ENCODE peak calls at places on chromosomes 5 and 9, in eight cellular contexts. X is naive thymus-derived CD4-positive, alpha-beta T cell; V is aorta; F is IMR-90; A is adrenal gland; U is endodermal cell; W is SK-N-SH; J is MM.1S. K is an unnamed sample. For H3K4me1, the result is how much of the 10 kb centered on the place peaks cover.

GRCh38 chr5:56574778-56575177 is 240.6 kb upstream of the MAP3K1 start:
- DNase-seq in X (no peak), V (no peak), F (peak), A (no peak), U (no peak), W (no peak), J (no peak), K (no peak)

GRCh38 chr9:125747765-125748510 is 765 bp downstream of the PBX3 start:
- DNase-seq in X (peak), V (peak), F (no peak), A (peak), U (peak), W (peak), J (peak), K (peak)

GRCh38 chr5:127442085-127442484 is 75.4 kb upstream of the PRRC1 start:
- DNase-seq in X (no peak), V (no peak), F (peak), A (no peak), U (no peak), W (peak), J (peak), K (no peak)

GRCh38 chr5:181203842-181204560 is 995 bp downstream of the TRIM7 start:
- DNase-seq in X (no peak), V (peak), F (no peak), A (no peak), U (peak), W (peak), J (no peak), K (no peak)

GRCh38 chr5:5257761-5258160 is 117.6 kb downstream of the ADAMTS16 start:
- DNase-seq in X (no peak), V (no peak), F (no peak), A (no peak), U (no peak), W (no peak), J (no peak), K (no peak)

GRCh38 chr5:10663531-10664183 is 97.4 kb downstream of the DAP start:
- DNase-seq in X (no peak), V (no peak), F (peak), A (no peak), U (no peak), W (peak), J (no peak), K (no peak)

GRCh38 chr5:38672059-38672791 is 115.8 kb upstream of the LIFR start:
- DNase-seq in X (no peak), V (no peak), F (peak), A (no peak), U (peak), W (no peak), J (no peak), K (no peak)

GRCh38 chr5:98314262-98314661 is 459.2 kb upstream of the RGMB start:
- DNase-seq in X (no peak), V (no peak), F (peak), A (no peak), U (no peak), W (no peak), J (no peak), K (no peak)

GRCh38 chr5:145681686-145682085 is 153.5 kb downstream of the PRELID2 start:
- DNase-seq in X (no peak), V (no peak), F (peak), A (peak), U (peak), W (peak), J (peak), K (no peak)

GRCh38 chr5:56159521-56159947 is 73.6 kb downstream of the ANKRD55 start:
- DNase-seq in X (no peak), V (no peak), F (no peak), A (no peak), U (no peak), W (no peak), J (no peak), K (no peak)

GRCh38 chr5:138336952-138337684 is 948 bp upstream of the FAM53C start:
- DNase-seq in X (no peak), V (peak), F (peak), A (peak), U (no peak), W (peak), J (no peak), K (no peak)

GRCh38 chr5:103953601-103954382 is 391.2 kb upstream of the NUDT12 start:
- DNase-seq in X (no peak), V (no peak), F (no peak), A (no peak), U (no peak), W (no peak), J (no peak), K (no peak)

GRCh38 chr9:122816163-122816867 is 12.1 kb downstream of the PDCL start:
- DNase-seq in X (peak), V (no peak), F (no peak), A (peak), U (no peak), W (no peak), J (no peak), K (peak)

GRCh38 chr5:74575741-74576538 is 64.6 kb downstream of the ENC1 start:
- DNase-seq in X (no peak), V (no peak), F (peak), A (no peak), U (no peak), W (no peak), J (no peak), K (peak)

GRCh38 chr9:33923998-33924701 is 107.2 kb downstream of the UBE2R2 start:
- DNase-seq in X (no peak), V (peak), F (no peak), A (no peak), U (peak), W (no peak), J (no peak), K (no peak)

GRCh38 chr9:116152941-116153764 is 438 bp upstream of the PAPPA start:
- DNase-seq in X (no peak), V (no peak), F (peak), A (no peak), U (peak), W (peak), J (no peak), K (no peak)

GRCh38 chr5:129135633-129136032 is 41.1 kb downstream of the ISOC1 start:
- DNase-seq in X (peak), V (no peak), F (no peak), A (no peak), U (peak), W (no peak), J (peak), K (peak)

DNA sequence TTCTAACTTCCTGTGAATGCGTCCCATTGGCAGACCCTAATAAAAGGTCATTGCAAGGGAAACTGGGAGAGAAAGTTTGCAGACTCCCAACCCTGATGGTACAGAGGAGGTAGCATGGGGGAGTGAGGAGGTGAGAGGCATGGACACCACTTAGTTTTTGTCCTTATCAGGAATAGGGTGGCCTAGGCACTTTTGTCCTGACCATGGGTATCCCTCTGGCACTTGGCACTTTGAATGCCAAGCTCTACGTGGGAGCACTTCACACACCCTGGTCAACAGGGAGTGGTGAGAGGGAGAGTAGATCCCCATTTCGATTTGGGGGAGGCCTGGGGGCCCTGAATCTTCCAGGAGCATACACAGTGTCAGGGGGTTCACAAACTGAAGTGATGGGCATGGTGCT is 75.6 kb upstream of the SH3PXD2B start:
- DNase-seq in X (no peak), V (no peak), F (no peak), A (no peak), U (no peak), W (no peak), J (no peak), K (no peak)
- H3K4me1 ChIP-seq in X (under half), V (under half), F (under half), A (under half), U (under half), W (under half), J (under half), K (under half)

DNA sequence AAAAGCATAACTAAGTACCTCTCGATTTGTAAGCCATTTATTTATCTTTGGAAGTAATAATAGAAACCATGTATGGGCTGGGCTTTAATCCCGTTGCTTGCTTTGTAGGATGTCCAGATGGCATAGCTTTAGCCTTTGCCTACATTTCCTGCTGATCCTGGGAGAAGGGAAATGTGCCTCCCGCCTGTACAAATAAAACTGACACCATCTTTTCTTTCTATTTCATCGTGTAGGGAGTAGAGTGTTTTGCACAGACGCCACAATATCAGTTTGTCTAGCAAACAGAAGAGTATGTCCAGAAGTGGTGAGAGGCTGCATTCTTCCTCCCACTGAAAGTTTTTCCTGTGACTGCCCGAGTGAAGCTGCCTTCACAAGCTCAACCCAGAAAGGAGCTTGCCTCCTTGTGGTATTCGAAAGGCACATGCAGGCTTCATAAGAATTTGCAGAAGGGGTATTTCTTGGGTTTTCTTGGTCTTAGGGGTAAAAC is 24.7 kb upstream of the TJP2 start:
- DNase-seq in X (no peak), V (no peak), F (peak), A (no peak), U (peak), W (no peak), J (no peak), K (no peak)
- H3K4me3 ChIP-seq in X (no peak), V (no peak), F (peak), A (no peak), U (no peak), W (no peak), J (no peak), K (no peak)

DNA sequence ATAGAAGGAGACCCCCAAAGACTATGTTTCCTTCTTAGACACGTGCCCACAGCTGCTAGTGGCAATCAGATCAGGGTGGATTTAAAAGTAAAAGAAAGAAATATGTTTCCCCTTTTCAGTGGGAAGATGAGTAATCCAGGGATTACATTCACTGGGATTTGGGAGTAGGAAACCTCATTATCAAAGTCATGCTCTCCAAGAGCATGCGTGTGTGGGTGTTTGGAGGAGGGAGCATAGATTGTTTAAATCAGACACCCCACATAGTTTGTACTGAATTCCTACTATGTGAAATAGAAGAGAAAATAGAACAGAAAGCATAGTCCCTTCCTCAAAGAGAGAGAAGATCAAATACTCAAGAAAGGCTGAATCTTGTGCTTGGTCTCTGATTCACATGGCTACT is 65.5 kb upstream of the TBCA start:
- DNase-seq in X (no peak), V (no peak), F (no peak), A (no peak), U (no peak), W (no peak), J (no peak), K (no peak)
- H3K4me1 ChIP-seq in X (under half), V (under half), F (under half), A (under half), U (under half), W (under half), J (under half), K (under half)

GRCh38 chr5:59767753-59768159 is 125.8 kb downstream of the PDE4D start:
- DNase-seq in X (no peak), V (no peak), F (no peak), A (no peak), U (no peak), W (no peak), J (no peak), K (no peak)

GRCh38 chr5:59769832-59770231 is 123.7 kb downstream of the PDE4D start:
- DNase-seq in X (no peak), V (no peak), F (no peak), A (no peak), U (no peak), W (no peak), J (no peak), K (no peak)

GRCh38 chr5:59768204-59769040 is 125.1 kb downstream of the PDE4D start:
- DNase-seq in X (no peak), V (peak), F (peak), A (peak), U (peak), W (peak), J (no peak), K (no peak)

GRCh38 chr5:59770953-59771352 is 122.6 kb downstream of the PDE4D start:
- DNase-seq in X (no peak), V (no peak), F (no peak), A (no peak), U (no peak), W (no peak), J (no peak), K (no peak)

GRCh38 chr5:59769041-59769360 is 124.5 kb downstream of the PDE4D start:
- DNase-seq in X (no peak), V (no peak), F (no peak), A (no peak), U (no peak), W (no peak), J (no peak), K (no peak)
- H3K4me3 ChIP-seq in X (no peak), V (peak), F (no peak), A (no peak), U (peak), W (peak), J (no peak), K (no peak)

DNA sequence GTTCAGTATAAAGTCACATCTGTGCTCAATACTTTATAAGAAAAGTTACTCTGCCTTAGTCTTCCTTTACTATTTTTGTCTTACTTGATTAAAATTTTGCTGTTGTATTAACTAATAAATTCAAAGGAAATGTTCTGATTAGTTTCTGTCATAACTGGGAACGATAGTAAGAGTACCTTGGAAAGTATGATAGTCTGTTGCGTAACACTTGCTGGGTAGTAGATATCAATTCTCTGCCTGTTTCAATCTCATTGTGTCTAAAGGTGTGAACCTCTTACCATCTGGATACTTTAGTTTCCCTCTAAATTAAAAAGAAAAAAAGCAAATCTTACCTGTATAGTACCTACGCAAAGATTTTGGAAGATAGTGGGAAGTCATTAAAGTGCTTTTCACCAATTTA is 48.5 kb downstream of the COMMD10 start:
- DNase-seq in X (no peak), V (no peak), F (no peak), A (no peak), U (no peak), W (no peak), J (no peak), K (no peak)
- H3K4me1 ChIP-seq in X (under half), V (under half), F (under half), A (under half), U (under half), W (under half), J (under half), K (under half)

GRCh38 chr9:97696823-97697601 is at the start of gene XPA:
- DNase-seq in X (peak), V (peak), F (peak), A (peak), U (peak), W (peak), J (peak), K (peak)

GRCh38 chr9:97696025-97696822 is 916 bp downstream of the XPA start:
- DNase-seq in X (peak), V (no peak), F (peak), A (no peak), U (no peak), W (no peak), J (peak), K (peak)

GRCh38 chr9:97694768-97695167 is 2.4 kb downstream of the XPA start:
- DNase-seq in X (no peak), V (no peak), F (no peak), A (no peak), U (no peak), W (no peak), J (no peak), K (no peak)

GRCh38 chr9:97697837-97698236 is 697 bp upstream of the XPA start:
- DNase-seq in X (no peak), V (no peak), F (no peak), A (peak), U (no peak), W (no peak), J (no peak), K (no peak)

DNA sequence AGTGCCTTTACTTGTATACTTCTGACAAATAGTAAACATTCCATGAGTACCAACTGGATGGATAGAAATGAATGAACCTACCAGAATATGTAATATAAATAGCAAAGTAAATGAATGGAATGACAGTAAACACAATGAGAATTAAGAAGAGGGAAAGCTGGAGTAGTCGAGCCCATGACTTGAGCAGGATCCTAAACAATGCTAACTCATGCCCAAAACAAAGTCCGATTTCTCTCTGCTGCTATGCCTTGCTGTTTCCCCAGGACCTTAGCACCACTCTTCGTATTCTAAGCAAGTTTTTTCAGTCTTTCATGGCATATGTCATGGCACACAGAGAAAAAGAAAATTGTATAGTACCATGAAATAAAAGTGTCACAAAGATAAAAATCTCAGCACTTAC is 1.8 kb downstream of the XPA start:
- DNase-seq in X (no peak), V (no peak), F (no peak), A (no peak), U (no peak), W (no peak), J (no peak), K (no peak)
- H3K4me3 ChIP-seq in X (peak), V (no peak), F (no peak), A (no peak), U (peak), W (no peak), J (peak), K (no peak)

DNA sequence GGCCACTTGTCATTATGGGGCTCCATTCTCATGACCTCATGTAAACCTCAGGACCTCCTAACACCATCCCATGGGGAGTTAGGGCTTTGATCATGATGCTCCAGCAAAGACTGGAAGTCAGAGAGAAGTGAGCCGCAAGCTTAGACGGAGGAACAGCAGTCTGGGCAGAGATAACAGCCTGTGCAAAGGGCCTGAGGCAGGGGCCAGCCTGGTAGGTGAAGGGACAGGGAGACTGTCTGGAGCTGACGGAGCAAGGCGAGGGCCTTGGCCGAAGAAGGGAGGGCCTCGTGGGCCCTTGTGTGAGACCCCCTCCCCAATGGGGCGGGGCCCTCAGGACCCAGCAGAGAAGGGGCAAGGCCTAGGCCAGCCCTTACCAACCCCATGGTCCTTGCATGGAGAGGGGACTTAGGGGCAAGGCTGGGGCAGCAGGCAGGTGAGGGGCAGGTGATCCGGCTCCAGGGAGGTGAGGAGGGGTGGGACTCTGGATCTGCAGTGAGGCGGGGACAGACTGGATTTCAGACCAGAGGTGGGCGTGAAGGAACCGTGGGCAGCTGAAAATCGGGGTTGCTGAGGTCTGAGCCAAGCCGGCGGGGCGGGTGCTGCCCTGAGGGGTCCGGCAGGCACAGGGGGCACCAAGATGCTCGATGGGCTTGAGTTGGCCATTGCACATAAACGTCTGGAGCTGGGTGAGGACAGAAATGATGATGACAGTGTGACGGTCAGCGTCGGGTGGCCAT is 17.4 kb downstream of the GPSM1 start:
- DNase-seq in X (no peak), V (no peak), F (no peak), A (no peak), U (no peak), W (no peak), J (no peak), K (no peak)
- H3K4me1 ChIP-seq in X (under half), V (under half), F (under half), A (under half), U (under half), W (under half), J (under half), K (under half)

GRCh38 chr5:1255081-1255561 is 29.9 kb downstream of the SLC6A18 start:
- DNase-seq in X (peak), V (no peak), F (no peak), A (no peak), U (no peak), W (no peak), J (no peak), K (peak)
- H3K4me3 ChIP-seq in X (peak), V (no peak), F (no peak), A (no peak), U (no peak), W (no peak), J (no peak), K (peak)